ENCODE peak calls at places on chromosomes 2 and 18, in six cellular contexts. C is breast epithelium, K is ovary, R is tibial nerve, A is heart left ventricle, O is IMR-90. J is an unnamed sample.

GRCh38 chr2:28356095-28356911 is 36.4 kb upstream of the FOSL2 start:
- DNase-seq in R (peak), O (peak), K (peak), A (peak), C (peak), J (peak)

GRCh38 chr18:71673498-71673897 is 870.6 kb downstream of the CBLN2 start:
- DNase-seq in A (no peak), K (no peak), O (no peak), C (no peak), R (no peak), J (no peak)

GRCh38 chr18:6219116-6219717 is 195.5 kb downstream of the L3MBTL4 start:
- DNase-seq in O (peak), C (no peak), A (no peak), R (no peak), K (peak), J (peak)

GRCh38 chr2:220764246-220764645 is 807.9 kb downstream of the EPHA4 start:
- DNase-seq in K (no peak), C (no peak), A (no peak), R (no peak), O (peak), J (no peak)

GRCh38 chr18:23725351-23725750 is 36.1 kb downstream of the LAMA3 start:
- DNase-seq in K (no peak), A (no peak), C (no peak), R (no peak), O (no peak), J (no peak)

GRCh38 chr2:127859712-127860085 is 1.7 kb upstream of the POLR2D start:
- DNase-seq in K (peak), O (no peak), A (no peak), C (peak), R (no peak), J (peak)

GRCh38 chr18:13375302-13376255 is 157.0 kb downstream of the LDLRAD4 start:
- DNase-seq in O (peak), K (no peak), R (peak), C (peak), A (peak), J (no peak)

GRCh38 chr2:102891261-102891660 is 129.4 kb downstream of the TMEM182 start:
- DNase-seq in K (no peak), R (no peak), O (no peak), C (no peak), A (no peak), J (no peak)

GRCh38 chr2:168211664-168212163 is 35.7 kb downstream of the STK39 start:
- DNase-seq in K (no peak), A (no peak), C (no peak), O (peak), R (no peak), J (no peak)

GRCh38 chr18:33612632-33613031 is 34.6 kb downstream of the ASXL3 start:
- DNase-seq in A (no peak), C (no peak), K (no peak), O (no peak), R (no peak), J (no peak)

GRCh38 chr2:66322481-66322880 is 112.4 kb upstream of the MEIS1 start:
- DNase-seq in O (no peak), A (no peak), C (no peak), R (no peak), K (no peak), J (no peak)

GRCh38 chr18:63882333-63883141 is 5.0 kb upstream of the SERPINB2 start:
- DNase-seq in R (no peak), C (no peak), K (no peak), O (peak), A (no peak), J (peak)

GRCh38 chr18:51921862-51922261 is 418.1 kb upstream of the DCC start:
- DNase-seq in A (no peak), C (no peak), O (no peak), K (no peak), R (no peak), J (no peak)

GRCh38 chr2:80328033-80328635 is 23.6 kb upstream of the LRRTM1 start:
- DNase-seq in K (no peak), C (no peak), A (no peak), R (no peak), O (no peak), J (peak)

GRCh38 chr2:26609133-26609532 is 32.0 kb downstream of the CIB4 start:
- DNase-seq in C (no peak), A (no peak), O (no peak), K (no peak), R (no peak), J (no peak)

GRCh38 chr18:49853011-49853410 is 39.7 kb upstream of the ACAA2 start:
- DNase-seq in R (no peak), O (no peak), A (no peak), K (no peak), C (no peak), J (no peak)

GRCh38 chr2:204655101-204655500 is 109.8 kb downstream of the PARD3B start:
- DNase-seq in C (no peak), K (no peak), O (peak), R (no peak), A (no peak), J (no peak)

GRCh38 chr2:11553661-11554429 is 20.0 kb downstream of the GREB1 start:
- DNase-seq in R (no peak), O (peak), C (no peak), K (peak), A (no peak), J (no peak)

GRCh38 chr2:216742411-216742810 is 47.1 kb upstream of the IGFBP5 start:
- DNase-seq in K (no peak), O (no peak), C (no peak), R (peak), A (no peak), J (no peak)

GRCh38 chr2:230557056-230557455 is 141.1 kb downstream of the SP100 start:
- DNase-seq in C (no peak), A (no peak), R (no peak), O (no peak), K (no peak), J (no peak)

GRCh38 chr2:230552181-230552580 is 136.2 kb downstream of the SP100 start:
- DNase-seq in O (no peak), R (no peak), A (no peak), C (no peak), K (no peak), J (no peak)
- H3K27ac ChIP-seq in O (no peak), R (no peak), A (no peak), C (no peak), K (no peak), J (no peak)

GRCh38 chr2:173075781-173076556 is at the start of gene MAP3K20:
- DNase-seq in R (peak), K (peak), O (peak), A (peak), C (peak), J (peak)

GRCh38 chr2:173077506-173078177 is 2.0 kb downstream of the MAP3K20 start:
- DNase-seq in R (no peak), K (no peak), A (no peak), O (peak), C (no peak), J (no peak)

GRCh38 chr2:173079141-173079540 is 3.5 kb downstream of the MAP3K20 start:
- DNase-seq in A (no peak), K (no peak), C (no peak), O (peak), R (no peak), J (no peak)

GRCh38 chr2:173075056-173075780 is 428 bp upstream of the MAP3K20 start:
- DNase-seq in K (no peak), C (no peak), A (no peak), O (no peak), R (no peak), J (peak)

GRCh38 chr2:173076557-173077345 is 1.1 kb downstream of the MAP3K20 start:
- DNase-seq in A (peak), R (peak), C (peak), K (peak), O (peak), J (peak)
- TF ChIP-seq POLR2A in A (no peak), R (no peak), C (no peak), K (no peak), O (no peak), J (no peak)

GRCh38 chr2:157574165-157574564 is 54.5 kb downstream of the ACVR1C start:
- DNase-seq in A (no peak), C (no peak), O (no peak), K (no peak), R (no peak), J (no peak)

DNA sequence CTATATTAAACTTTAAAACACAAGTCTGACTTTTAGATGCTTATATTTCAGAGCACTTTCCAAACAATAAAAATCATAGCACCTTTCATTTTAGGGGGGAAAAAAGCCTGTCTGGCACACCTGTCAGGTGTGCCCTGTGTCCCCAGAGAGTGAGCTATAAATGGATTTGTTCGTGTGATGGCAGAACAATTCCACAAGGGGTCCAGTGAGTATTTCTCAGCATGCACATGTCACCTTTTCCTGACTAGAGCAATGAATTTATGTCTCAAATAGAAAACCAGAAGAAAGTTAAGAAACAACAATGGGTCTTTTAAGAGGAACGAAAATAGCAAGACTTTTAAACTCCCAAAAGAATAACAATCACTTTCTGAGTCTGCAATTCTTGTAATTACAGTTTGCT is 55.9 kb downstream of the ACVR1C start:
- DNase-seq in R (no peak), A (no peak), O (no peak), C (no peak), K (no peak), J (no peak)
- TF ChIP-seq CTCF in R (no peak), A (no peak), O (no peak), C (no peak), K (no peak), J (peak)

GRCh38 chr2:45652090-45653050 is 895 bp downstream of the PRKCE start:
- DNase-seq in C (peak), O (peak), K (peak), A (peak), R (peak), J (peak)
- H3K27ac ChIP-seq in C (peak), O (peak), K (peak), A (peak), R (peak), J (no peak)

J was measured in thyroid gland.